ENCODE peak calls at places on chromosomes 2 and 18, in five cellular contexts. Q, D, S, V and J are unnamed samples.

GRCh38 chr18:7897119-7897518 is 330.0 kb downstream of the PTPRM start:
- DNase-seq in Q (no peak), D (no peak), S (no peak), V (no peak), J (no peak)

GRCh38 chr18:36316246-36316645 is 18.7 kb downstream of the FHOD3 start:
- DNase-seq in S (no peak), V (no peak), Q (no peak), D (no peak), J (no peak)

GRCh38 chr2:30421551-30422436 is 25.3 kb upstream of the LCLAT1 start:
- DNase-seq in Q (no peak), D (no peak), S (peak), V (peak), J (no peak)

GRCh38 chr18:2855560-2856350 is 8.9 kb downstream of the EMILIN2 start:
- DNase-seq in V (no peak), Q (peak), D (no peak), S (no peak), J (peak)

GRCh38 chr2:54459037-54459441 is 2.9 kb downstream of the SPTBN1 start:
- DNase-seq in V (no peak), S (no peak), Q (no peak), D (no peak), J (no peak)

GRCh38 chr2:128378231-128379020 is 59.8 kb upstream of the HS6ST1 start:
- DNase-seq in D (no peak), Q (no peak), S (no peak), V (no peak), J (no peak)

GRCh38 chr2:181104512-181105121 is 124.2 kb downstream of the UBE2E3 start:
- DNase-seq in D (no peak), V (no peak), S (peak), Q (peak), J (no peak)

GRCh38 chr2:37698931-37699481 is 27.6 kb upstream of the CDC42EP3 start:
- DNase-seq in Q (no peak), D (no peak), S (no peak), V (no peak), J (no peak)

GRCh38 chr2:85921659-85922058 is 32.9 kb upstream of the ST3GAL5 start:
- DNase-seq in V (no peak), Q (no peak), S (no peak), D (peak), J (no peak)

GRCh38 chr2:222904557-222905258 is 43.9 kb downstream of the ACSL3 start:
- DNase-seq in D (no peak), Q (no peak), S (no peak), V (no peak), J (no peak)

GRCh38 chr2:36572054-36572751 is 25.8 kb downstream of the FEZ2 start:
- DNase-seq in S (no peak), Q (no peak), V (no peak), D (no peak), J (no peak)

GRCh38 chr2:195520671-195521155 is 136.3 kb upstream of the SLC39A10 start:
- DNase-seq in D (no peak), S (peak), Q (no peak), V (no peak), J (no peak)

GRCh38 chr2:201854841-201855240 is 48.5 kb downstream of the CDK15 start:
- DNase-seq in Q (no peak), S (no peak), V (no peak), D (no peak), J (no peak)

GRCh38 chr2:201852878-201853415 is 46.6 kb downstream of the CDK15 start:
- DNase-seq in Q (peak), V (no peak), S (no peak), D (no peak), J (no peak)

GRCh38 chr2:201852462-201852861 is 46.1 kb downstream of the CDK15 start:
- DNase-seq in S (no peak), Q (no peak), D (no peak), V (no peak), J (no peak)

GRCh38 chr2:201855356-201855755 is 49.0 kb downstream of the CDK15 start:
- DNase-seq in D (no peak), V (no peak), Q (no peak), S (no peak), J (no peak)

DNA sequence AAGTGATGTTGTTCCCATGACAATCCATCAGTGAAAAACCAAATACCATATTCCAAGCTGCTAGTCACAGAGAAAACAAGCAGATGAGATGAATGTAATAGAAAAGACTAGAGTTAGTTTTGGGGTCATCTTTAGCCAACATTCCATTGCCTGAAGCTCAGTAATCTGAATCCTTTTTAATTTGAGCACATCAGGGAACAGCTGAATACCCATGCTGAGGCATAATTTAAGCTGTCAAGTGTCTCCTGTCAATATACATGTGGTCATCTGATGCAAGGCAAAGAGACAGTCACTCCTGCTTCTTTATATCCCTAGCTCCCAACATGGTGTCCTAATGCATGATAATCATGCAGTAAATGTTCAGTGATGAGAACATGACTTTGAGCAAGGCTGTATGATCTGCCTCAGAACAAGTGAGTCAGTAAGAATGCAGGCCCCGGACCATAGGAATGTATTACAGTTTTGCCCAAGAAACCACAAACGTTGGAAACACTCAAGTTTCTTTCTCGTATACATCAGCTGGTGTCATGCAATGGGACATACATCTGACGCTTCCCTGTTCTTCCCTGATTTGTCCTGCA is 48.0 kb downstream of the CDK15 start:
- DNase-seq in Q (no peak), D (no peak), S (no peak), V (no peak), J (no peak)
- H3K27ac ChIP-seq in Q (no peak), D (no peak), S (peak), V (no peak), J (no peak)

DNA sequence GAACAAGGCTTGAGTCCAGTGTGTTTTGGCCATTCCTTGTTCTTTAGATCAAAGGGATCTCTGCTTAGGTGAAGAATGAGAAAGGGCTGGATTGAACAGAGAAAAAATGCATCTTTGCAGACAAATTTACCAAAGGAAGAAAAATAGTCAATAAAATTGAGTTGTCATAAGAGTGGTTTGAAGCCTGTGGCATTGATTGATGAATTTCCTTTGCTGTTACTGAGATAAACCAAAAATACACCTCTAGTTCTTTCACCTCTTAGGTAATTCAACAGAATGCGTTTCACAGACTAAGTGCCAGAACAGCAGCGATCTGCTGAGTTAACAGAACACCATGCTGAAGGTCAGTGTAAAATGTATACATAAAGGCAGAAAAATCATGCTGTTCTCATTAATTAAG is 96.8 kb downstream of the SPHKAP start:
- DNase-seq in V (no peak), Q (no peak), D (no peak), S (no peak), J (no peak)
- TF ChIP-seq REST in V (no peak), Q (no peak), D (no peak), S (no peak), J (no peak)

DNA sequence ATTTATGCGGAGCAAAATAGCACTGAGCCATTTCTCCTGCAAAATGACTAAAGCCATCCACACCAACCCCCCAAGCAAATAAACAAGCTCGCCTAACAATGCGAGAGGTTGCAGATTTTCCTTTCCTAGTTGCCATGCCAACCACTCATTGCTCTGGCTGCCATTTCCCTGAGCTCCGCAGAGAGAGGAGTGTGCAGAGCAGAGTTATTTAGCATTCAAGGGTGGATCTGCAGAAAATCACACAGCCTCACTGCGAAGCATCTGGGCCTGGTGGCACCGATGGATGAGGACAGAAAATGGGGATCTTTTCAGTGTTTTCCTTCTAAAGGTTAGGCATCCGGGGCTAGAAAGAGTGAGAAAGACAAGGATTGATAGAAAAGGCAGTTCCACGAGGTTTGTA is 110.3 kb upstream of the UNC80 start:
- DNase-seq in D (no peak), S (peak), V (no peak), Q (no peak), J (no peak)
- TF ChIP-seq GABPA in D (no peak), S (no peak), V (no peak), Q (no peak), J (no peak)

GRCh38 chr2:43383533-43383932 is 157.1 kb upstream of the ZFP36L2 start:
- DNase-seq in V (no peak), S (no peak), D (no peak), Q (no peak), J (no peak)
- H3K27ac ChIP-seq in V (no peak), S (no peak), D (no peak), Q (no peak), J (no peak)

DNA sequence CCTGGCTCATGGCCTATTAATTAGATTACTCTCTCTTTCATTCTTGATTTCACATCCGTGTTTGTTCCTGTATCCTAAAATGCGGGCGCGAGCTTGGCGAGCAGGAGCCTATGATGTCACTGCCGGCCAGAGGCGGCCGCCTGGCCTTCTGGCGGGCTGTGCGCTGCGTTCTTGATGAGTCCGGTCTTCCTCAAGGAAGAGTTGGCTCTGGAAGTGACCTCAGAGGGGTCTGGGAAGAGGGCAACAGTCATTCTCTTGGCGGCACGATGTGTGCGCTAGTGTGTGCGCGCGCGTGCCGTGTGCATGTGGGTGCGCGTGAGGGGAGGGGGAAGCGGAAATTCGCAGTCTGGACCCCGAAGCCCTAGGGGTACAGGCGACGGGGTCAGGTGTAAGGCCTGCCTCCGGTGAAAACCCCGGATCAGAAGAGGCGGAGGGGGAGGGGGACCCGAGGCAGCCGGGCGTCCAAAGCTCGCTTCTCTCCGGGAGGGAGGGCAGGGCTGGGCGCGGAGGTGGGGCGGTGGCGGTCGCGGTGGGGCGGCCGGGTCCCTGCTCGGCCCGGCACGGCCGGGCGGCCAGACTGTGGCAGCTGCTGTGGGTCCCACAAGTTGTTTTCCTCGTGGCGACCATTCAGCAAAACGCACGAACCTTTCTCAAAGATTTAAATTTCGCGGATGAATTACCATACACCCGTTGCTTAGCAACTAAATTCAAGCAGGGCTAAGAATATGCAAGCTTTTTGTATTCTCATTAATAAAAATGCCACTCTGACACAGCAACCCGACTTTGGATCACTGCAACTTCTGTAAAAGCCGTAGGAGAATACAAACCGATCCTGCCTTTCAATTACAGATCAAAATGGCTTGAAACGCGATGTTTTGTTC is 8.4 kb downstream of the POU3F3 start:
- DNase-seq in V (no peak), Q (no peak), D (no peak), S (peak), J (no peak)
- TF ChIP-seq REST in V (no peak), Q (no peak), D (no peak), S (no peak), J (no peak)

GRCh38 chr18:62841405-62841804 is 126.1 kb downstream of the PHLPP1 start:
- DNase-seq in V (no peak), S (no peak), D (no peak), Q (no peak), J (no peak)
- TF ChIP-seq GABPA in V (no peak), S (no peak), D (no peak), Q (no peak), J (no peak)

GRCh38 chr2:110017-110416 is 63.7 kb upstream of the FAM110C start:
- DNase-seq in Q (no peak), D (no peak), V (no peak), S (no peak), J (no peak)

GRCh38 chr2:109112-109809 is 63.0 kb upstream of the FAM110C start:
- DNase-seq in D (no peak), S (no peak), V (no peak), Q (no peak), J (no peak)
- H3K27ac ChIP-seq in D (no peak), S (no peak), V (no peak), Q (no peak), J (no peak)

GRCh38 chr18:45998244-45998643 is 31.1 kb upstream of the EPG5 start:
- DNase-seq in S (no peak), Q (no peak), D (peak), V (no peak), J (no peak)
- TF ChIP-seq REST in S (no peak), Q (no peak), D (no peak), V (no peak), J (no peak)